ENCODE peak calls at places on chromosome 19, in seven cellular contexts. G, E, Y, T, V, S and I are unnamed samples.

GRCh38 chr19:19568802-19569756 is 31.0 kb downstream of the CILP2 start:
- DNase-seq in V (no peak), T (no peak), E (no peak), Y (no peak), S (no peak), G (no peak), I (no peak)

GRCh38 chr19:10820173-10820572 is 15.8 kb downstream of the TMED1 start:
- DNase-seq in G (peak; percentile 42), Y (peak; percentile 43), S (no peak), E (no peak), T (no peak), V (no peak), I (no peak)

GRCh38 chr19:11168568-11168967 is 13.0 kb upstream of the SPC24 start:
- DNase-seq in G (no peak), Y (no peak), T (no peak), S (no peak), V (no peak), E (peak; percentile 19), I (no peak)

GRCh38 chr19:17183858-17184271 is 31.3 kb upstream of the USE1 start:
- DNase-seq in Y (no peak), T (no peak), G (no peak), S (no peak), E (no peak), V (no peak), I (no peak)

GRCh38 chr19:45117167-45117594 is 24.2 kb downstream of the PPP1R37 start:
- DNase-seq in T (no peak), G (peak; percentile 51), S (no peak), E (no peak), V (peak; percentile 65), Y (no peak), I (no peak)

GRCh38 chr19:16112778-16113177 is 1.1 kb downstream of the RAB8A start:
- DNase-seq in G (peak; percentile 51), S (no peak), V (no peak), E (no peak), Y (no peak), T (no peak), I (no peak)

GRCh38 chr19:3687774-3688706 is 12.2 kb downstream of the PIP5K1C start:
- DNase-seq in G (no peak), V (peak; percentile 54), Y (peak; percentile 71), E (no peak), T (no peak), S (peak; percentile 58), I (no peak)

GRCh38 chr19:11059511-11060358 is 29.5 kb upstream of the LDLR start:
- DNase-seq in T (no peak), E (no peak), V (no peak), Y (no peak), G (no peak), S (no peak), I (no peak)

GRCh38 chr19:57566396-57567256 is 7.0 kb upstream of the ZNF550 start:
- DNase-seq in E (peak; percentile 34), Y (peak; percentile 60), T (no peak), S (no peak), G (no peak), V (no peak), I (no peak)

GRCh38 chr19:35715981-35716734 is 1.6 kb upstream of the KMT2B start:
- DNase-seq in Y (peak; percentile 41), V (no peak), S (peak; percentile 51), T (no peak), E (no peak), G (peak; percentile 45), I (peak; percentile 81)

GRCh38 chr19:35714601-35715354 is 3.0 kb upstream of the KMT2B start:
- DNase-seq in V (no peak), E (no peak), T (no peak), Y (peak; percentile 68), S (no peak), G (no peak), I (no peak)

GRCh38 chr19:35713904-35714440 is 3.8 kb upstream of the KMT2B start:
- DNase-seq in T (no peak), V (no peak), S (no peak), Y (no peak), E (no peak), G (no peak), I (no peak)

GRCh38 chr19:35716735-35716984 is 1.1 kb upstream of the KMT2B start:
- DNase-seq in Y (no peak), G (no peak), V (no peak), S (no peak), T (no peak), E (no peak), I (no peak)

DNA sequence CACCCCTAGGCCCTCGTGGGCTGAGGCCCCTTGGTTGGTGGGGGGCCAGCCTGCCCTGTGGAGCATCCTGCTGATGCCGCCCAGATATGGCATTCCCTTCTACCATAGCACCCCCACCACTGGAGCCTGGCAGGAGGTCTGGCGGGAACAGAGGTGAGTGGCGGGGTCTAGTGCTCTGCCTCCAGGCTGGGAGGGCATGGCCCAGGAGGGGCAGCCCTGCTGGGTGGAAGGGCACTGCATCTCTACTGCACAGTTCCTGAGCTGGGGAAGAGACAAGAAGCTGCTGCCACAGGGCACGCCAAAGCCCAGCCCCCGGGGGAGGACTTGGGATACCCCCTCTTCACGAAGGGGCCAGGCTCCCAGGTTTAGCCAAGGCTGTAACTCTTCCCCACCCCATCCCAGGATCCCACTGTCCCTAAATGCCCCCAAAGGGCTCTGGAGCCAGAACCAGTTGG is 2.4 kb upstream of the KMT2B start:
- DNase-seq in S (no peak), V (no peak), Y (no peak), G (no peak), T (no peak), E (no peak), I (no peak)
- TF ChIP-seq POLR2AphosphoS5 in S (no peak), V (no peak), Y (no peak), G (no peak), T (no peak), E (no peak), I (no peak)

GRCh38 chr19:38700933-38701454 is 43.3 kb downstream of the CAPN12 start:
- DNase-seq in S (no peak), T (no peak), G (no peak), E (no peak), V (no peak), Y (no peak), I (no peak)

GRCh38 chr19:38703509-38703908 is 40.8 kb downstream of the CAPN12 start:
- DNase-seq in Y (no peak), S (no peak), T (no peak), V (no peak), G (no peak), E (no peak), I (no peak)

GRCh38 chr19:38701455-38702063 is 42.7 kb downstream of the CAPN12 start:
- DNase-seq in G (no peak), Y (no peak), T (no peak), E (no peak), S (no peak), V (peak; percentile 61), I (no peak)

GRCh38 chr19:38700350-38700932 is 43.8 kb downstream of the CAPN12 start:
- DNase-seq in E (no peak), T (no peak), G (no peak), V (no peak), Y (no peak), S (no peak), I (no peak)

GRCh38 chr19:38702278-38702677 is 42.0 kb downstream of the CAPN12 start:
- DNase-seq in V (no peak), G (no peak), T (no peak), E (no peak), S (no peak), Y (no peak), I (no peak)
- H3K4me1 ChIP-seq in V (peaks cover 54% of the 10 kb centered on the region), G (peaks cover 21% of the 10 kb centered on the region), T (peaks cover 100% of the 10 kb centered on the region), E (no peaks in the 10 kb centered on the region), S (peaks cover under 1% of the 10 kb centered on the region), Y (peaks cover 13% of the 10 kb centered on the region), I (peaks cover 59% of the 10 kb centered on the region)

DNA sequence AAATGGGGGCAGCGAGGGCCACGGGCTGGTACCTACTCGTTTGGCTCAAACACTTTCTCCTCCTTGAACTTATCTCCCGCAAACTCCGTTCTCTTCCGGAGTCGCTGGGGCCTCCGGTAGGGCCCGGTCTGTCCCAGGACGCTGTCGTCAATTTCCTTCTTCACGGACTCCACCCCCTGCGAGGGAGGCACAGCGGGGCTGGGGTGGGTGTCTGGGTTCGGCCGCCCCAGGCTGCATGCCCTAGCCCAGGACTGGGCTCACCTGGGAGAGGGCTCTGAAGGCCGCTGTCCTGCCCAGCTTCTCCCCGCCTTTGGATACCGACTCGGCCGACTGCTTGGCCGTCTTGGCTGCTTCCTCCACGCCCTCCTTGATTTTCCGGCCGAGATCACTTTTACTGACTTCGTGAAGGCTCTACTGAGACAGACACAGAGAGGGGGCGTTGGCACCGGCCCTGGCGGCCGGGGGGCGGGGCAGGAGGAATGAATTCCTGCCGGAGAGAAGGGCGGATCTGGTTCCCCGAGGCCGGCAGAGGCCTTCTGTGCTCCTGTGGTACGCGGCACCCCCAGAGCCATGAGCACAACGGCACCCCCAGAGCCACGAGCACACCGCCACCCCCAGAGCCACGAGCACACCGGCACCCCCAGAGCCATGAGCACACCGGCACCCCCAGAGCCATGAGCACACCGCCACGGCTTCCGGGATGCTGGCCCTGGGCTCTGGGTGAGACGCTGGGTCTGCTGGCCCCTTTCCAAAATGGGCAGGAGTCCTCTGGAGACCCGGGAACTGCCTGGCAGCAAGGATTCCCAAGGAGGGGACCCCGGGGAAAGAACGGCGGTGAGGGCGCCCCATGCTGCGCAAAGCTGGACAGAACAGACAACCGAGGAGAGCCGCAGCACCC is 8.1 kb upstream of the CTXN1 start:
- DNase-seq in Y (no peak), G (no peak), S (no peak), E (no peak), V (no peak), T (no peak), I (no peak)
- TF ChIP-seq POLR2AphosphoS5 in Y (no peak), G (peak; percentile 9), S (no peak), E (no peak), V (no peak), T (no peak), I (no peak)

DNA sequence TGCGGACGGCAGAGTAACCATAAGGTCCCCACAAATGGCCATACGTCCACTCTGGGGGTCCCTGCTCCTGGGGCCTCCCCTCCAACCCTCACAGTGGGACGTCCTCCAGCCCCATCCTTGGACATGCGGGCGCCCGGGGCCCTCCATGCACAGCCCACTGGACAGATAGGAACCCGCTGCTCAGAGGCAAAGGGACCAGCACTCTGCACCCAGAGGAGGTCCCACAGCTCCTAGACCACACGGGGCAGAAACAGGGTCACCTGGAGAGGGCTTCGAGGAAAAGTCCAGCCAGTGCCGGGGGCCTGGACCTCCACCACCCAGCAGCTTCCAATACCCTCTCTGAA is 11.1 kb downstream of the REXO1 start:
- DNase-seq in Y (no peak), V (no peak), S (no peak), T (no peak), E (no peak), G (no peak), I (no peak)
- H3K4me1 ChIP-seq in Y (no peaks in the 10 kb centered on the region), V (peaks cover 55% of the 10 kb centered on the region), S (no peaks in the 10 kb centered on the region), T (peaks cover 75% of the 10 kb centered on the region), E (peaks cover 9% of the 10 kb centered on the region), G (peaks cover 94% of the 10 kb centered on the region), I (peaks cover 57% of the 10 kb centered on the region)